ENCODE peak calls at places on chromosomes 1 and 21, in eight cellular contexts. K is activated CD4-positive, alpha-beta T cell treated with anti-CD3 and anti-CD28 coated beads, Interleukin-2, amount 50 U/mL, for 1 hour; V is A549; N is AG04450; F is MG63; W is transverse colon; L is stimulated activated CD4-positive, alpha-beta T cell treated with anti-CD3 and anti-CD28 coated beads, Interleukin-2, amount 100 ng/mL, for 48 hours; Y is fibroblast of gingiva. M is an unnamed sample.

GRCh38 chr1:36656838-36657237 is 174.1 kb upstream of the CSF3R start:
- DNase-seq in K (no peak), V (no peak), N (no peak), F (no peak), W (no peak), L (no peak), Y (no peak), M (no peak)

GRCh38 chr1:234973426-234974250 is 155.0 kb downstream of the TOMM20 start:
- DNase-seq in K (no peak), V (no peak), N (no peak), F (no peak), W (no peak), L (no peak), Y (no peak), M (no peak)

GRCh38 chr1:90143522-90144050 is 148.7 kb downstream of the ZNF326 start:
- DNase-seq in K (no peak), V (no peak), N (no peak), F (no peak), W (no peak), L (no peak), Y (no peak), M (no peak)

GRCh38 chr21:14968029-14968428 is 96.8 kb downstream of the NRIP1 start:
- DNase-seq in K (no peak), V (no peak), N (no peak), F (no peak), W (no peak), L (no peak), Y (no peak), M (no peak)

GRCh38 chr1:46179138-46180081 is 3.1 kb upstream of the P3R3URF start:
- DNase-seq in K (peak), V (peak), N (peak), F (peak), W (peak), L (peak), Y (peak), M (peak)

GRCh38 chr1:155715777-155716176 is 26.9 kb downstream of the DAP3 start:
- DNase-seq in K (no peak), V (no peak), N (no peak), F (no peak), W (no peak), L (no peak), Y (no peak), M (no peak)

GRCh38 chr1:2925923-2926322 is 95.3 kb upstream of the ACTRT2 start:
- DNase-seq in K (no peak), V (no peak), N (no peak), F (peak), W (no peak), L (no peak), Y (no peak), M (no peak)

GRCh38 chr1:226816585-226816984 is 53.8 kb upstream of the PSEN2 start:
- DNase-seq in K (no peak), V (no peak), N (peak), F (peak), W (no peak), L (no peak), Y (no peak), M (no peak)

GRCh38 chr1:104617474-104617873 is 867.8 kb downstream of the AMY1C start:
- DNase-seq in K (no peak), V (no peak), N (no peak), F (no peak), W (no peak), L (no peak), Y (no peak), M (no peak)

GRCh38 chr1:26191739-26192138 is 1.3 kb downstream of the CATSPER4 start:
- DNase-seq in K (no peak), V (no peak), N (no peak), F (no peak), W (no peak), L (no peak), Y (no peak), M (no peak)

GRCh38 chr1:232509570-232509969 is 120.4 kb downstream of the SIPA1L2 start:
- DNase-seq in K (no peak), V (no peak), N (no peak), F (no peak), W (no peak), L (no peak), Y (no peak), M (no peak)

GRCh38 chr1:25145775-25146381 is 86.4 kb downstream of the SYF2 start:
- DNase-seq in K (no peak), V (no peak), N (no peak), F (no peak), W (no peak), L (no peak), Y (no peak), M (no peak)

GRCh38 chr1:78101051-78101450 is 55.3 kb downstream of the GIPC2 start:
- DNase-seq in K (no peak), V (no peak), N (no peak), F (no peak), W (no peak), L (no peak), Y (no peak), M (no peak)

GRCh38 chr1:229127301-229127700 is 143.6 kb upstream of the RAB4A start:
- DNase-seq in K (no peak), V (no peak), N (no peak), F (no peak), W (no peak), L (no peak), Y (no peak), M (no peak)

M was measured in progenitor cell of endocrine pancreas.